ENCODE peak calls at places on chromosomes 13 and 19, in nine cellular contexts. E is NCI-H2081; H is T-helper 1 cell; F is NCI-H1694; M is fibroblast of lung; V is EL; T is activated naive CD4-positive, alpha-beta T cell treated with Interleukin-2 at 50 U/mL for 16 hours; U is Caco-2; O is A549. X is an unnamed sample.

GRCh38 chr13:113367771-113368170 is 3.8 kb upstream of the GRTP1 start:
- DNase-seq in E (no peak), H (no peak), F (no peak), M (no peak), V (no peak), T (no peak), U (no peak), O (no peak), X (no peak)

GRCh38 chr19:1636325-1637236 is 15.8 kb downstream of the TCF3 start:
- DNase-seq in E (no peak), H (no peak), F (no peak), M (no peak), V (no peak), T (no peak), U (no peak), O (no peak), X (no peak)

GRCh38 chr19:4029247-4029614 is 21.7 kb downstream of the PIAS4 start:
- DNase-seq in E (no peak), H (no peak), F (no peak), M (no peak), V (no peak), T (no peak), U (no peak), O (no peak), X (no peak)

GRCh38 chr13:37667631-37668161 is 69.1 kb upstream of the POSTN start:
- DNase-seq in E (no peak), H (no peak), F (no peak), M (no peak), V (peak; percentile 34), T (no peak), U (no peak), O (no peak), X (no peak)

GRCh38 chr13:92896842-92897241 is 329.8 kb upstream of the GPC6 start:
- DNase-seq in E (peak; percentile 29), H (no peak), F (peak; percentile 71), M (peak; percentile 47), V (no peak), T (no peak), U (no peak), O (no peak), X (peak; percentile 45)

GRCh38 chr13:95391325-95391724 is 90.1 kb upstream of the ABCC4 start:
- DNase-seq in E (no peak), H (no peak), F (no peak), M (no peak), V (no peak), T (no peak), U (no peak), O (no peak), X (no peak)

GRCh38 chr13:52846567-52847321 is 1.7 kb downstream of the PCDH8 start:
- DNase-seq in E (no peak), H (no peak), F (no peak), M (peak; percentile 7), V (peak; percentile 0), T (no peak), U (no peak), O (no peak), X (no peak)

GRCh38 chr19:4380254-4380727 is 20.1 kb downstream of the SH3GL1 start:
- DNase-seq in E (no peak), H (peak; percentile 30), F (no peak), M (no peak), V (no peak), T (peak; percentile 50), U (no peak), O (no peak), X (peak; percentile 63)

GRCh38 chr19:13718733-13719132 is 45.6 kb upstream of the MRI1 start:
- DNase-seq in E (peak; percentile 82), H (no peak), F (peak; percentile 88), M (peak; percentile 83), V (peak; percentile 77), T (no peak), U (no peak), O (peak; percentile 21), X (peak; percentile 55)

GRCh38 chr13:53054569-53054968 is 26.0 kb downstream of the OLFM4 start:
- DNase-seq in E (no peak), H (no peak), F (no peak), M (no peak), V (no peak), T (no peak), U (no peak), O (no peak), X (no peak)

GRCh38 chr13:113448885-113449692 is 4.2 kb downstream of the ADPRHL1 start:
- DNase-seq in E (peak; percentile 90), H (no peak), F (peak; percentile 97), M (no peak), V (no peak), T (peak; percentile 79), U (peak; percentile 96), O (peak; percentile 44), X (peak; percentile 22)

GRCh38 chr19:43812689-43813088 is 10.4 kb upstream of the LYPD5 start:
- DNase-seq in E (no peak), H (no peak), F (no peak), M (no peak), V (no peak), T (peak; percentile 4), U (no peak), O (no peak), X (no peak)

GRCh38 chr19:45150731-45151725 is 9.8 kb downstream of the NKPD1 start:
- DNase-seq in E (no peak), H (no peak), F (no peak), M (no peak), V (no peak), T (no peak), U (no peak), O (no peak), X (peak; percentile 82)

GRCh38 chr13:59103004-59103768 is 1060.5 kb downstream of the DIAPH3 start:
- DNase-seq in E (no peak), H (no peak), F (peak; percentile 69), M (peak; percentile 96), V (no peak), T (no peak), U (no peak), O (no peak), X (no peak)

GRCh38 chr13:92989301-92989700 is 237.3 kb upstream of the GPC6 start:
- DNase-seq in E (no peak), H (no peak), F (no peak), M (no peak), V (peak; percentile 28), T (no peak), U (no peak), O (no peak), X (peak; percentile 13)

GRCh38 chr19:28700176-28700575 is 512.8 kb downstream of the UQCRFS1 start:
- DNase-seq in E (no peak), H (no peak), F (no peak), M (no peak), V (peak; percentile 6), T (no peak), U (no peak), O (no peak), X (no peak)

GRCh38 chr19:33905937-33906577 is 109.4 kb downstream of the KCTD15 start:
- DNase-seq in E (no peak), H (no peak), F (no peak), M (no peak), V (peak; percentile 12), T (no peak), U (peak; percentile 86), O (peak; percentile 52), X (peak; percentile 35)

GRCh38 chr13:50425772-50426171 is 410.5 kb downstream of the KCNRG start:
- DNase-seq in E (no peak), H (no peak), F (no peak), M (no peak), V (no peak), T (no peak), U (no peak), O (no peak), X (no peak)

GRCh38 chr13:20566424-20566916 is 487 bp upstream of the IFT88 start:
- DNase-seq in E (peak; percentile 73), H (no peak), F (peak; percentile 34), M (peak; percentile 62), V (peak; percentile 81), T (no peak), U (no peak), O (peak; percentile 40), X (peak; percentile 83)

GRCh38 chr13:28575200-28575599 is 80.3 kb upstream of the FLT1 start:
- DNase-seq in E (no peak), H (no peak), F (no peak), M (no peak), V (no peak), T (no peak), U (no peak), O (no peak), X (no peak)

GRCh38 chr19:3984908-3985642 is at the start of gene EEF2:
- DNase-seq in E (peak; percentile 90), H (peak; percentile 79), F (peak; percentile 73), M (peak; percentile 91), V (peak; percentile 84), T (peak; percentile 88), U (peak; percentile 83), O (peak; percentile 60), X (peak; percentile 49)

GRCh38 chr19:7638802-7639465 is 2.0 kb downstream of the STXBP2 start:
- DNase-seq in E (no peak), H (no peak), F (no peak), M (no peak), V (no peak), T (no peak), U (no peak), O (no peak), X (no peak)

GRCh38 chr13:93455881-93456280 is 229.3 kb downstream of the GPC6 start:
- DNase-seq in E (no peak), H (no peak), F (no peak), M (no peak), V (no peak), T (no peak), U (no peak), O (no peak), X (no peak)

GRCh38 chr19:4130635-4131438 is 6.9 kb upstream of the MAP2K2 start:
- DNase-seq in E (no peak), H (no peak), F (no peak), M (peak; percentile 85), V (peak; percentile 75), T (no peak), U (peak; percentile 67), O (peak; percentile 57), X (peak; percentile 69)

GRCh38 chr19:52640916-52641315 is 2.8 kb upstream of the ZNF83 start:
- DNase-seq in E (no peak), H (no peak), F (no peak), M (no peak), V (peak; percentile 15), T (no peak), U (no peak), O (no peak), X (no peak)

GRCh38 chr13:39501711-39502324 is 101.2 kb downstream of the LHFPL6 start:
- DNase-seq in E (no peak), H (no peak), F (no peak), M (no peak), V (no peak), T (no peak), U (peak; percentile 46), O (no peak), X (no peak)

GRCh38 chr19:40744554-40745401 is 5.5 kb downstream of the ACTMAP start:
- DNase-seq in E (no peak), H (no peak), F (no peak), M (no peak), V (no peak), T (peak; percentile 29), U (peak; percentile 75), O (no peak), X (no peak)

GRCh38 chr19:17098326-17098725 is 22.7 kb downstream of the MYO9B start:
- DNase-seq in E (no peak), H (no peak), F (no peak), M (no peak), V (no peak), T (no peak), U (no peak), O (no peak), X (no peak)

GRCh38 chr13:112859817-112860190 is 109.2 kb upstream of the MCF2L start:
- DNase-seq in E (no peak), H (no peak), F (no peak), M (peak; percentile 69), V (peak; percentile 42), T (no peak), U (peak; percentile 32), O (no peak), X (peak; percentile 39)

GRCh38 chr19:46133777-46134231 is 9.3 kb upstream of the IGFL3 start:
- DNase-seq in E (no peak), H (no peak), F (no peak), M (peak; percentile 21), V (no peak), T (no peak), U (no peak), O (no peak), X (no peak)

GRCh38 chr13:23505007-23505406 is 65.2 kb upstream of the TNFRSF19 start:
- DNase-seq in E (no peak), H (no peak), F (no peak), M (peak; percentile 31), V (peak; percentile 84), T (no peak), U (no peak), O (no peak), X (peak; percentile 47)